ENCODE peak calls at places on chromosomes 6 and 20, in seven cellular contexts. Y is BE2C, P is omental fat pad, C is GM20000, Z is fibroblast of mammary gland, N is sigmoid colon, E is right atrium auricular region. O is an unnamed sample.

GRCh38 chr6:164396071-164397047 is 913.0 kb downstream of the C6orf118 start:
- DNase-seq in E (no peak), Z (no peak), Y (no peak), N (no peak), C (peak), P (no peak), O (no peak)

GRCh38 chr20:59939052-59939878 is 840 bp downstream of the PPP1R3D start:
- DNase-seq in C (no peak), Y (no peak), P (no peak), N (peak), Z (peak), E (no peak), O (no peak)

GRCh38 chr6:116461563-116462507 is 660 bp downstream of the CALHM6 start:
- DNase-seq in E (no peak), P (no peak), Z (peak), N (peak), Y (peak), C (peak), O (peak)

GRCh38 chr6:144953552-144954240 is 668.6 kb downstream of the UTRN start:
- DNase-seq in Z (peak), P (no peak), E (no peak), N (no peak), Y (no peak), C (no peak), O (no peak)

GRCh38 chr20:37500311-37500710 is 20.7 kb upstream of the NNAT start:
- DNase-seq in Y (no peak), P (no peak), C (no peak), Z (no peak), E (no peak), N (peak), O (no peak)

GRCh38 chr6:156175971-156176421 is 601.2 kb upstream of the ARID1B start:
- DNase-seq in P (no peak), N (peak), Z (no peak), E (no peak), Y (peak), C (no peak), O (no peak)

GRCh38 chr20:57557926-57558613 is 2.8 kb upstream of the PCK1 start:
- DNase-seq in C (no peak), N (no peak), Y (no peak), P (no peak), E (no peak), Z (no peak), O (no peak)

GRCh38 chr6:1986454-1987243 is 258.8 kb downstream of the GMDS start:
- DNase-seq in C (no peak), P (no peak), E (no peak), Z (peak), Y (peak), N (no peak), O (no peak)

GRCh38 chr6:165245287-165245686 is 64.1 kb downstream of the C6orf118 start:
- DNase-seq in P (no peak), E (no peak), N (no peak), Y (no peak), Z (peak), C (no peak), O (no peak)

GRCh38 chr6:72826033-72826432 is 204.2 kb downstream of the KCNQ5 start:
- DNase-seq in Y (no peak), P (no peak), E (no peak), N (no peak), Z (peak), C (no peak), O (no peak)

GRCh38 chr6:4606016-4606415 is 170.2 kb upstream of the CDYL start:
- DNase-seq in Y (no peak), Z (no peak), C (no peak), E (no peak), N (no peak), P (no peak), O (no peak)

GRCh38 chr6:2482773-2483172 is 237.4 kb upstream of the GMDS start:
- DNase-seq in Z (no peak), P (no peak), Y (no peak), N (no peak), C (no peak), E (no peak), O (peak)

GRCh38 chr20:25573288-25574251 is 11.8 kb downstream of the NINL start:
- DNase-seq in P (no peak), E (no peak), Y (no peak), N (no peak), C (no peak), Z (peak), O (no peak)

GRCh38 chr20:61693055-61693600 is 372.6 kb downstream of the TAF4 start:
- DNase-seq in P (no peak), Z (no peak), N (no peak), E (no peak), Y (no peak), C (no peak), O (no peak)

GRCh38 chr6:168968228-168968627 is 285.4 kb downstream of the THBS2 start:
- DNase-seq in N (peak), E (peak), Y (peak), P (no peak), C (no peak), Z (peak), O (peak)

GRCh38 chr20:4593149-4593525 is 128.6 kb upstream of the PRND start:
- DNase-seq in C (no peak), P (no peak), N (no peak), Y (no peak), E (no peak), Z (no peak), O (no peak)

GRCh38 chr20:62366370-62367135 is 559 bp downstream of the LAMA5 start:
- DNase-seq in E (no peak), Y (peak), Z (no peak), N (peak), C (no peak), P (no peak), O (no peak)

DNA sequence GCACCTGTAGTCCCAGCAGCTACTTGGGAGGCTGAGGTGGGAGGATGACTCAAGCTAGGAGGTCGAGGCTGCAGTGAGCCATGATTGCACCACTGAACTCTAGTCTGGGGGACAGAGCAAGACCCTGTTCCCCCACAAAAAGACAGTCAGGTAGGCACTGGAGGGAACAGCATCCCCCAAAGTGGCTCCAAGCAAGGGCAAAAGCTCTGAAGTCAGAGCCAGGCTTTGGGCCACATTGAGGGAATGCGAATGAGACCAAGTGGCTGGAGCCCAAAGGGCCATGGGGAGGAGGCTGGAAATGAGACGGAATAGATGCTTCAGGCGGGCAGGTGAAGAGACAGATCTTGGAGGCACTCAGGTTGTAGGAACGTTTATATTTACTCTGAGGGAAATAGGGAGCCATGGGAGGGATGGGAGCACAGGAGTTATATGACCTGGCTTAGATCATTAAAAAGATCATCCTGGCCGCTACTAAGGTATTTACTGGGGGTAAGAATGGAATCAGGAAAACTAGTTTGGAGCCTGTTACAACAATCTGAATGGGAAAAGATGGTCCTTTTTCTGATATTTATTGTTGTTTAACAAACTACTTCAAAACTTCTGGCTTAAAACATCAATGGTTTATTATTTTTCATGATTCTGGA is 229.6 kb upstream of the ZNF217 start:
- DNase-seq in Y (no peak), C (no peak), Z (no peak), E (no peak), N (no peak), P (no peak), O (no peak)
- TF ChIP-seq CTCF in Y (no peak), C (no peak), Z (no peak), E (no peak), N (no peak), P (no peak), O (no peak)

DNA sequence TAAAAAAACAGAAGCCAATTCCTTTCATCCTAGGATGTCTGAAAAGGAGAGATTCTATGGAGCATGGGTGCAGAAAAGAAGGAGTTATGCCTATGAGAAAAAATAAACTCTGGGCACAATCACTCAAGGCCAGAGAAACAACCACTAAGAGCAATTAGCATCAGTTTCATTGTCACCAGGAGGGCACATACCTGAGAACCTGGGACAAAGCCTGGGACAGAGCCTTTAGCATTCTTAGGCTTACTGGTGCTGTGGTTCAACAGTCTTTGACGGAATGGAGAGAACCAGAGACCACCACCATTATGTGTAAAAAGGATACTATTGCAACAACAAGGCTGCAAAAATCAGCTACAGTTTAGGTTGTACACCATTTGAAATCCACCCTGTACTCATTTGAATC is 29.4 kb upstream of the BCKDHB start:
- DNase-seq in N (no peak), P (no peak), Y (no peak), E (no peak), C (no peak), Z (no peak), O (no peak)
- TF ChIP-seq CTCF in N (no peak), P (no peak), Y (no peak), E (no peak), C (no peak), Z (no peak), O (no peak)

GRCh38 chr6:66930559-66931290 is 1223.7 kb upstream of the EYS start:
- DNase-seq in N (no peak), Y (no peak), P (no peak), E (no peak), Z (peak), C (no peak), O (no peak)

GRCh38 chr6:66931787-66932186 is 1224.8 kb upstream of the EYS start:
- DNase-seq in P (no peak), E (no peak), Y (no peak), Z (no peak), C (no peak), N (no peak), O (no peak)

GRCh38 chr6:66926060-66926459 is 1219.0 kb upstream of the EYS start:
- DNase-seq in Z (no peak), E (no peak), N (no peak), P (no peak), Y (no peak), C (no peak), O (no peak)
- TF ChIP-seq CTCF in Z (no peak), E (no peak), N (no peak), P (no peak), Y (peak), C (no peak), O (no peak)

GRCh38 chr6:99130897-99131873 is 183.4 kb upstream of the FBXL4 start:
- DNase-seq in E (no peak), C (no peak), Y (no peak), Z (no peak), N (no peak), P (no peak), O (no peak)
- TF ChIP-seq CTCF in E (no peak), C (no peak), Y (peak), Z (peak), N (no peak), P (no peak), O (no peak)

DNA sequence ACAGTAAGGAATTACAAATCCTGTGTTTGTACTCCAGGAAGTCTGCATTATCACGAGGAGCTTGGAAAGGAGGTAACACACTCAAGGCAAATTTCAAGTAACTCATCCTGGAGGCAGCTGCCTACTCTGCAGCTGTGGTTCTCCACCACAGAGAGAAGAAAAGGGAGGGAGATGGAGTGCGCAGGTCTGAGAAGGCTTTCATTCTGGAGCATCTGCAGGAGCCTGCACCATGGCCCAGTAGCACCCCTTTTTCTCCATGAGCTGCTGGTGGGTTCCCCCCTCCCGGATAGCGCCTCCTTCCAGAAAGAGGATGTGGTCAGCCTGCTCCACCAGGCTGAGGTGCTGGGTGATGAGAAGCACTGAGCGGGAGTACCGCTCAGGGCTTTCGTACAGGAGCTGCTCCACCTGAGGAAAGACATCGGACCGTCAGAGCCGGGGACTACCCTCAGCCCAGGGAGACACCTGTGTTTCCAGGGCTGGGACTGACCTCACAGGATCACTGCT is 1.6 kb upstream of the PSMB8 start:
- DNase-seq in C (peak), N (peak), E (no peak), Z (no peak), P (no peak), Y (no peak), O (peak)
- TF ChIP-seq CTCF in C (no peak), N (no peak), E (no peak), Z (no peak), P (no peak), Y (no peak), O (no peak)

GRCh38 chr6:142537612-142538478 is 236.0 kb downstream of the ADGRG6 start:
- DNase-seq in Z (peak), N (no peak), Y (peak), P (no peak), E (no peak), C (no peak), O (peak)
- TF ChIP-seq CTCF in Z (peak), N (no peak), Y (peak), P (no peak), E (peak), C (no peak), O (peak)

GRCh38 chr20:16438100-16438499 is 135.1 kb downstream of the KIF16B start:
- DNase-seq in C (no peak), P (no peak), N (no peak), Z (no peak), E (no peak), Y (no peak), O (no peak)

GRCh38 chr20:16437387-16437990 is 135.8 kb downstream of the KIF16B start:
- DNase-seq in P (no peak), Z (no peak), E (no peak), C (no peak), Y (no peak), N (no peak), O (no peak)

GRCh38 chr20:16434087-16434664 is 139.1 kb downstream of the KIF16B start:
- DNase-seq in Z (peak), C (peak), N (no peak), Y (peak), P (peak), E (no peak), O (peak)
- TF ChIP-seq CTCF in Z (peak), C (peak), N (no peak), Y (peak), P (no peak), E (peak), O (peak)

DNA sequence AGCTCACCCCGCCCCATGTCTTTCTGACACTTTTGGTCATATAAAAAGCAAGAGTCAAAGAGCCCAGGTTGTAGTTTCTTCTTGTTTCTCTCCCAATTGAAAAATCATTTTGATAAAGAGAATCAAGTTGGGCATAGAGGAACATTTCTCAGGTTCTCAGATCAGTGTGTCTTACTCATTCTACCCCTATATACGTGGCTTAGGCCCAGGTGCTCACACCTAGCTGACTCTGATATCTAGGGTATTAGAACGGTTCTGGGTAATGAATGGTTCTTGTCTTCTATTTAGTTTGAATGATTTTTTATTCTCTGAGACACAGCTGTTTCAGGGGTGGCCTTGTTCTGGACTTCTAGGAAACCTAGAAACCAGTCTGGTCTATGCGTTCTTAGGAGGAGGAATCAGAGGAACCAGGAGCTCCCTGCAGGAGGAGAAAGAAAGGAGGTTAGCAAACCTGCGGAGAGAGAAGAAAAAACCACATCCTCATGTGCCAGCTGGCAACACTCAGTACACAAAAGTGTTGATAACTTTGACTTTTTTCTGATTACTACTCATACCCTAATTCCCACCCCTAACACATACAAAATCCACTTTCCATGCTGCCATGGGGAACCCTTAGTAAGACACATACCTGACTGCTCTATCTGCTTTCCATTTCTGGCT is 178.0 kb downstream of the CLIC5 start:
- DNase-seq in C (no peak), E (no peak), Y (no peak), P (no peak), Z (no peak), N (no peak), O (no peak)
- TF ChIP-seq CTCF in C (no peak), E (no peak), Y (no peak), P (no peak), Z (no peak), N (no peak), O (no peak)